ENCODE peak calls at places on chromosomes 13 and 19, in ten cellular contexts. M is cardiac fibroblast, Y is heart right ventricle, N is esophagus squamous epithelium, D is GM12865, I is A549, P is GM23338, G is colonic mucosa, X is brain microvascular endothelial cell, J is HFFc6. T is an unnamed sample.

GRCh38 chr13:94988654-94989053 is 276.3 kb upstream of the SOX21 start:
- DNase-seq in M (peak; percentile 30), Y (no peak), N (no peak), D (peak; percentile 10), I (peak; percentile 37), P (peak; percentile 55), G (no peak), X (no peak), J (no peak), T (no peak)

GRCh38 chr13:47119568-47120080 is 222.8 kb upstream of the HTR2A start:
- DNase-seq in M (no peak), Y (no peak), N (no peak), D (peak; percentile 16), I (no peak), P (no peak), G (no peak), X (no peak), J (peak; percentile 2), T (no peak)

GRCh38 chr13:51420681-51421476 is 32.0 kb downstream of the INTS6 start:
- DNase-seq in M (no peak), Y (no peak), N (no peak), D (peak; percentile 33), I (no peak), P (no peak), G (no peak), X (no peak), J (no peak), T (no peak)

GRCh38 chr13:96903085-96903484 is 91.2 kb downstream of the OXGR1 start:
- DNase-seq in M (no peak), Y (no peak), N (no peak), D (no peak), I (no peak), P (no peak), G (no peak), X (no peak), J (no peak), T (no peak)

GRCh38 chr19:13031917-13032623 is 36.8 kb downstream of the NFIX start:
- DNase-seq in M (peak; percentile 32), Y (no peak), N (no peak), D (no peak), I (no peak), P (no peak), G (no peak), X (no peak), J (peak; percentile 54), T (no peak)

GRCh38 chr19:38699027-38699346 is 45.3 kb downstream of the CAPN12 start:
- DNase-seq in M (no peak), Y (no peak), N (no peak), D (peak; percentile 29), I (no peak), P (no peak), G (no peak), X (no peak), J (no peak), T (no peak)

GRCh38 chr19:35717665-35718344 is at the start of gene KMT2B:
- DNase-seq in M (peak; percentile 98), Y (no peak), N (no peak), D (peak; percentile 98), I (peak; percentile 98), P (peak; percentile 98), G (no peak), X (no peak), J (peak; percentile 93), T (peak; percentile 99)

GRCh38 chr19:53958168-53958571 is 4.6 kb upstream of the CACNG8 start:
- DNase-seq in M (peak; percentile 54), Y (no peak), N (no peak), D (no peak), I (no peak), P (peak; percentile 96), G (no peak), X (no peak), J (no peak), T (no peak)

GRCh38 chr13:28659611-28659970 is 661 bp downstream of the POMP start:
- DNase-seq in M (peak; percentile 71), Y (no peak), N (no peak), D (peak; percentile 63), I (no peak), P (no peak), G (no peak), X (peak; percentile 37), J (peak; percentile 48), T (no peak)

GRCh38 chr19:54333586-54334298 is 5.2 kb downstream of the LILRA4 start:
- DNase-seq in M (no peak), Y (no peak), N (no peak), D (no peak), I (no peak), P (no peak), G (no peak), X (no peak), J (no peak), T (no peak)

GRCh38 chr13:43698743-43699142 is 88.0 kb downstream of the ENOX1 start:
- DNase-seq in M (peak; percentile 69), Y (no peak), N (no peak), D (no peak), I (no peak), P (no peak), G (no peak), X (peak; percentile 36), J (peak; percentile 24), T (no peak)

GRCh38 chr13:28392428-28392827 is 102.5 kb downstream of the FLT1 start:
- DNase-seq in M (peak; percentile 63), Y (no peak), N (no peak), D (no peak), I (no peak), P (no peak), G (no peak), X (no peak), J (no peak), T (no peak)

GRCh38 chr13:92377396-92377795 is 849.2 kb upstream of the GPC6 start:
- DNase-seq in M (no peak), Y (no peak), N (no peak), D (no peak), I (no peak), P (no peak), G (no peak), X (no peak), J (no peak), T (no peak)

GRCh38 chr13:37202264-37202663 is 96.8 kb upstream of the CSNK1A1L start:
- DNase-seq in M (no peak), Y (no peak), N (no peak), D (no peak), I (no peak), P (no peak), G (no peak), X (no peak), J (peak; percentile 14), T (no peak)

GRCh38 chr13:83563499-83563898 is 318.8 kb downstream of the SLITRK1 start:
- DNase-seq in M (no peak), Y (no peak), N (no peak), D (no peak), I (no peak), P (peak; percentile 11), G (no peak), X (no peak), J (no peak), T (no peak)

GRCh38 chr13:75829874-75830273 is 193.7 kb downstream of the LMO7 start:
- DNase-seq in M (no peak), Y (no peak), N (no peak), D (no peak), I (no peak), P (no peak), G (no peak), X (no peak), J (no peak), T (no peak)

GRCh38 chr13:44273991-44274810 is 99.4 kb upstream of the SERP2 start:
- DNase-seq in M (peak; percentile 49), Y (no peak), N (no peak), D (peak; percentile 61), I (no peak), P (no peak), G (no peak), X (no peak), J (peak; percentile 53), T (peak; percentile 67)

GRCh38 chr19:29120471-29120870 is 92.5 kb downstream of the UQCRFS1 start:
- DNase-seq in M (no peak), Y (no peak), N (no peak), D (no peak), I (no peak), P (no peak), G (no peak), X (no peak), J (no peak), T (no peak)

GRCh38 chr19:52351512-52351911 is 15.5 kb downstream of the ZNF610 start:
- DNase-seq in M (no peak), Y (no peak), N (no peak), D (no peak), I (no peak), P (peak; percentile 88), G (no peak), X (no peak), J (no peak), T (no peak)
- TF ChIP-seq CTCF in M (no peak), Y (no peak), N (no peak), D (no peak), I (no peak), P (peak; percentile 82), G (no peak), X (peak; percentile 6), J (no peak), T (peak; percentile 5)

GRCh38 chr13:48975101-48975925 is at the start of gene FNDC3A:
- DNase-seq in M (peak; percentile 70), Y (peak; percentile 83), N (no peak), D (peak; percentile 75), I (peak; percentile 68), P (peak; percentile 89), G (peak; percentile 60), X (peak; percentile 48), J (peak; percentile 57), T (no peak)
- TF ChIP-seq CTCF in M (peak; percentile 15), Y (no peak), N (peak; percentile 12), D (no peak), I (no peak), P (no peak), G (no peak), X (peak; percentile 26), J (no peak), T (no peak)

GRCh38 chr13:113093580-113094409 is 11.8 kb upstream of the F7 start:
- DNase-seq in M (no peak), Y (no peak), N (no peak), D (no peak), I (no peak), P (no peak), G (no peak), X (no peak), J (no peak), T (no peak)
- TF ChIP-seq CTCF in M (no peak), Y (no peak), N (no peak), D (no peak), I (no peak), P (no peak), G (no peak), X (no peak), J (no peak), T (no peak)

GRCh38 chr19:3599776-3600183 is 6.9 kb downstream of the TBXA2R start:
- DNase-seq in M (no peak), Y (peak; percentile 9), N (no peak), D (no peak), I (no peak), P (peak; percentile 78), G (no peak), X (no peak), J (no peak), T (no peak)
- TF ChIP-seq CTCF in M (peak; percentile 25), Y (no peak), N (no peak), D (no peak), I (no peak), P (peak; percentile 68), G (no peak), X (peak; percentile 53), J (peak; percentile 7), T (peak; percentile 11)

GRCh38 chr13:98033277-98034247 is 80.1 kb downstream of the IPO5 start:
- DNase-seq in M (peak; percentile 78), Y (no peak), N (no peak), D (peak; percentile 27), I (peak; percentile 51), P (peak; percentile 72), G (no peak), X (peak; percentile 71), J (peak; percentile 75), T (no peak)
- TF ChIP-seq CTCF in M (peak; percentile 52), Y (peak; percentile 43), N (no peak), D (peak; percentile 9), I (peak; percentile 46), P (peak; percentile 63), G (no peak), X (peak; percentile 72), J (peak; percentile 80), T (no peak)

T was measured in GM13977.